ENCODE peak calls at places on chromosomes 12 and 14, in five cellular contexts. Z is body of pancreas, G is epithelial cell of esophagus, K is cardiac muscle cell, R is lower lobe of right lung. Q is an unnamed sample.

GRCh38 chr12:53224268-53224896 is 7.6 kb downstream of the RARG start:
- DNase-seq in Z (peak), G (peak), K (no peak), R (peak), Q (peak)

GRCh38 chr12:82314406-82314892 is 43.7 kb downstream of the CCDC59 start:
- DNase-seq in Z (peak), G (peak), K (no peak), R (peak), Q (peak)

GRCh38 chr14:104879201-104879982 is 14.3 kb downstream of the CEP170B start:
- DNase-seq in Z (peak), G (no peak), K (no peak), R (peak), Q (no peak)

GRCh38 chr14:51458563-51458955 is 193.2 kb upstream of the FRMD6 start:
- DNase-seq in Z (no peak), G (peak), K (no peak), R (no peak), Q (no peak)

GRCh38 chr14:103319422-103319821 is 14.6 kb upstream of the EIF5 start:
- DNase-seq in Z (no peak), G (no peak), K (no peak), R (no peak), Q (no peak)

GRCh38 chr12:128121424-128121823 is 145.5 kb upstream of the TMEM132C start:
- DNase-seq in Z (no peak), G (no peak), K (no peak), R (no peak), Q (no peak)

GRCh38 chr12:102958073-102958829 is 777 bp downstream of the ASCL1 start:
- DNase-seq in Z (no peak), G (peak), K (peak), R (no peak), Q (no peak)

GRCh38 chr12:126355346-126355745 is 1290.1 kb downstream of the AACS start:
- DNase-seq in Z (no peak), G (no peak), K (no peak), R (no peak), Q (no peak)

GRCh38 chr12:89494411-89495231 is 30.0 kb downstream of the GALNT4 start:
- DNase-seq in Z (no peak), G (peak), K (no peak), R (no peak), Q (no peak)

GRCh38 chr12:132848521-132848920 is 19.9 kb upstream of the GOLGA3 start:
- DNase-seq in Z (no peak), G (no peak), K (no peak), R (no peak), Q (no peak)

GRCh38 chr12:40325349-40325960 is 100.7 kb downstream of the LRRK2 start:
- DNase-seq in Z (no peak), G (peak), K (peak), R (no peak), Q (peak)

GRCh38 chr12:52061470-52062166 is 8.2 kb upstream of the ATG101 start:
- DNase-seq in Z (no peak), G (no peak), K (no peak), R (no peak), Q (peak)

GRCh38 chr14:104863923-104864266 is 1.2 kb upstream of the CEP170B start:
- DNase-seq in Z (no peak), G (no peak), K (no peak), R (no peak), Q (no peak)

GRCh38 chr12:113071427-113072112 is 15.0 kb downstream of the DTX1 start:
- DNase-seq in Z (peak), G (no peak), K (no peak), R (no peak), Q (no peak)

GRCh38 chr14:24262821-24263733 is at the start of gene TGM1:
- DNase-seq in Z (no peak), G (peak), K (no peak), R (peak), Q (no peak)

GRCh38 chr12:51823875-51824565 is 24.5 kb downstream of the FIGNL2 start:
- DNase-seq in Z (peak), G (peak), K (peak), R (no peak), Q (peak)

GRCh38 chr12:93773122-93773871 is 96.1 kb downstream of the CRADD start:
- DNase-seq in Z (no peak), G (no peak), K (peak), R (no peak), Q (no peak)

GRCh38 chr12:21678959-21679358 is 21.3 kb upstream of the LDHB start:
- DNase-seq in Z (no peak), G (no peak), K (no peak), R (no peak), Q (no peak)

GRCh38 chr14:105072892-105073719 is 7.9 kb upstream of the GPR132 start:
- DNase-seq in Z (no peak), G (no peak), K (no peak), R (no peak), Q (no peak)

GRCh38 chr12:60535363-60535762 is 939.5 kb downstream of the SLC16A7 start:
- DNase-seq in Z (no peak), G (no peak), K (no peak), R (no peak), Q (no peak)

GRCh38 chr14:53534841-53535240 is 381.7 kb upstream of the DDHD1 start:
- DNase-seq in Z (no peak), G (no peak), K (no peak), R (no peak), Q (no peak)

GRCh38 chr12:47033081-47033480 is 46.3 kb upstream of the PCED1B start:
- DNase-seq in Z (peak), G (peak), K (peak), R (peak), Q (peak)

GRCh38 chr12:79997115-79997805 is 62.4 kb upstream of the PPP1R12A start:
- DNase-seq in Z (no peak), G (no peak), K (no peak), R (no peak), Q (no peak)

GRCh38 chr12:15796493-15797141 is 7.4 kb upstream of the EPS8 start:
- DNase-seq in Z (no peak), G (no peak), K (no peak), R (no peak), Q (peak)

GRCh38 chr14:63614964-63615363 is 26.7 kb downstream of the WDR89 start:
- DNase-seq in Z (no peak), G (peak), K (peak), R (no peak), Q (no peak)

DNA sequence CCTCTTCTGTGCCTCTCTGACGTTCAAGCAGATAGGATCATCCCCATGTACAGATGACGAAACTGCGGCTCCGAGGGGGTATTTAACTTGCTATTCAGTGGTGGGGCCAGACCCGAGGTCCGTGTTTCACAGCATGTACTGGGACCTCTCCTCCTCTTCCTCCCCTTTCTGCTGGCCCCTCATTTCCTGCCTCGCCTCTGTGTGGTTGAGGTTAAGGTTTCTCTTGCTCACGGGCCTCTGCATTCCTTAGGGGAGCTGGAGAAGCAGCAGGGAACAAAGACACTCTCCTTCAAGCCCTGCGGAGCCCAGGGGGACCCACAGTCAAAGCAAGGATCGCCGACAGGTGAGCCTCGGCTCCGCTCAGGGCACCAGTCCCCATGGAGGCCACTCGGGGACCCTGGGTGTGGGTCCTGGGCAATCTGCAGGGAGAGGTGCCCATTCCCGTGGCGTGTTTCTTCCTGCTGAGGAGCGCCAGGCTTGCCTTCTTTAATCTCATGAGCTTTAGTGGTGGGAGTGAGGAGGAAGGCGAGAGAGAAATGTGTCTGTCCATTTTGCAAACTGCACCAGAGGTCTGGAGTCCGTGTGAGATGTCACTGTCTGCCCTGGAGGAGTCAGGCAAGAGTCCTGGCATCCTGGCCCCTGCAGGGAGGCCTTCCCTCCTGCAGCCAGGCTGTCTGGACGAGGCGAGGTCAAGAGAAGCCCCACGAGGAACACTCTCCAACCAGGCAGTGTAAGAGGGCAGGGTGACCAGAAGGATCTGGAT is 45.0 kb downstream of the SLC6A12 start:
- DNase-seq in Z (no peak), G (no peak), K (peak), R (no peak), Q (no peak)
- TF ChIP-seq CTCF in Z (no peak), G (no peak), K (no peak), R (no peak), Q (no peak)

GRCh38 chr14:100076133-100076532 is 10.9 kb downstream of the EVL start:
- DNase-seq in Z (no peak), G (no peak), K (peak), R (peak), Q (no peak)
- TF ChIP-seq CTCF in Z (no peak), G (peak), K (peak), R (peak), Q (no peak)

GRCh38 chr14:64990291-64990690 is 3.6 kb downstream of the FNTB start:
- DNase-seq in Z (no peak), G (no peak), K (no peak), R (no peak), Q (no peak)
- TF ChIP-seq CTCF in Z (no peak), G (no peak), K (no peak), R (no peak), Q (no peak)

GRCh38 chr14:78291958-78292357 is 121.8 kb downstream of the NRXN3 start:
- DNase-seq in Z (no peak), G (no peak), K (no peak), R (no peak), Q (no peak)

DNA sequence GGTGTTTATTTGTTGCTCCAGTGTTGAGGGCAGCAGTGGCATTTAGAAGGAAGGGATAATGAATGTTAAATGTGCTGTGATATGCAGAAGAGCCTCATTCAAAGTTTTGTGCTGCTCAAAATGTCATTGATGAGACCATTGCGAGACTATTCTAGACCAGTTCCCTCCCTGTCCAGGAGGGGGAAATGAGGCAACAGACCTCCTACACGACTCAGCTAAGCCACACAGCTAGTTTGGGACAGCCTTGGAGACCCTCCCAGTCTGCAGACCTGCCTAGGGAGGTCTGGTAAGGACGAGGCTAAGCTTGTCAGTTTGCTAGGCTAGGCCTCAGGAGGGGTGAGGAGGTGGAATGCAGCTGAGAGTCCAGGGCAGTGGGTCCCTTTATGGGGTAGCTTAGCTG is 116.0 kb downstream of the NRXN3 start:
- DNase-seq in Z (no peak), G (no peak), K (no peak), R (no peak), Q (no peak)
- TF ChIP-seq CTCF in Z (no peak), G (no peak), K (no peak), R (no peak), Q (no peak)

GRCh38 chr14:20403521-20403920 is 9.8 kb downstream of the TEP1 start:
- DNase-seq in Z (no peak), G (no peak), K (no peak), R (no peak), Q (no peak)

GRCh38 chr14:20400965-20401593 is 12.2 kb downstream of the TEP1 start:
- DNase-seq in Z (no peak), G (peak), K (no peak), R (no peak), Q (peak)

DNA sequence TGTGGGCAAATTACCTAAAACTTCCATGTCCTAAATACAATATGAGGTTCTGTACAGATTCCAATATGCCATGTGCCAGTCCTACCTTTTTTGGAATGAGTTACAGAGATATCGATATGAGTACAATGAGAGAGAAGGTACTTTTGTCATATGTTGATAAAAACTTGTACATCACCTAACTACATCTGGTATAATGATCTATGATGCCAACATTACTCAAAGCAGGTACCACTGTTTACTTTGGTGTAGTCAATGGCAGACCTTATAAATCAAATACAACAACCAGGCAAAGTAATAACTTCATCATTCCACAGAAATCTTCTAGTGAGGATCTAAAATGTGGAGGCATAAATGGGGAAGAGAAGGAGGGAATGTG is 12.7 kb downstream of the TEP1 start:
- DNase-seq in Z (no peak), G (peak), K (no peak), R (no peak), Q (no peak)
- TF ChIP-seq CTCF in Z (no peak), G (no peak), K (no peak), R (no peak), Q (no peak)

GRCh38 chr14:69287096-69287991 is 27.4 kb downstream of the GALNT16 start:
- DNase-seq in Z (no peak), G (no peak), K (peak), R (no peak), Q (no peak)
- TF ChIP-seq CTCF in Z (no peak), G (no peak), K (no peak), R (no peak), Q (no peak)

DNA sequence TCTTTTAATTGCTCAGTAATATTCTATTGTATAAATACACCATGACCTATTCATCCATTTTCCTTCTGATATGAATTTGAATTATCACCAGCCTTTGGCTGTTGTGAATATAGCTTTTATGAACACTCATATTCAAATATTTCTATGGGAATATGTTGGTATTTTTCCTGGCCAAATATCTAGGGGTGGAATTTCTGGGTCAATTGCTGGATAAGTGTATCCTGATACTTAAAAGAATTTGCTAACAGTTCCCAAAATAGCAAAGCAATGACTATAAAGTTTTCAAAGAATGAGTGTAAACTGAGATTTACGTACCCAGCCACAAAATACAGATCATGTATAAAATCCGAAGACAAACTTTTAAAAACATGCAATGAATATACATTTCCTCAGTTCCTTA is 148.7 kb upstream of the CLEC14A start:
- DNase-seq in Z (no peak), G (no peak), K (peak), R (no peak), Q (no peak)
- TF ChIP-seq CTCF in Z (no peak), G (no peak), K (no peak), R (no peak), Q (no peak)

Q was measured in Calu3.